ENCODE peak calls at places on chromosomes 12 and 14, in six cellular contexts. U is pancreas, Y is WERI-Rb-1, E is brain microvascular endothelial cell, G is PC-3, X is tibial artery. P is an unnamed sample.

GRCh38 chr12:114799574-114800487 is 115.9 kb upstream of the TBX3 start:
- DNase-seq in E (no peak), U (peak; percentile 50), X (no peak), Y (no peak), G (no peak), P (peak; percentile 16)

GRCh38 chr14:52328286-52328685 is 14.2 kb downstream of the PTGER2 start:
- DNase-seq in Y (no peak), G (peak; percentile 91), E (no peak), X (no peak), U (no peak), P (no peak)

GRCh38 chr14:71659165-71659564 is 273.1 kb upstream of the RGS6 start:
- DNase-seq in Y (no peak), E (peak; percentile 33), X (no peak), U (no peak), G (peak; percentile 62), P (no peak)

GRCh38 chr12:23950775-23951391 is 1.4 kb upstream of the SOX5 start:
- DNase-seq in X (no peak), E (peak; percentile 21), Y (peak; percentile 29), U (no peak), G (no peak), P (no peak)

GRCh38 chr14:50821471-50822464 is 9.2 kb downstream of the NIN start:
- DNase-seq in X (no peak), Y (no peak), G (no peak), E (no peak), U (no peak), P (no peak)

GRCh38 chr12:30286345-30286926 is 409.2 kb downstream of the IPO8 start:
- DNase-seq in E (peak; percentile 60), Y (peak; percentile 21), X (no peak), G (peak; percentile 59), U (no peak), P (no peak)

GRCh38 chr14:57295261-57295660 is 26.5 kb downstream of the AP5M1 start:
- DNase-seq in X (no peak), G (peak; percentile 43), U (no peak), E (no peak), Y (no peak), P (no peak)

GRCh38 chr14:59283380-59283779 is 94.9 kb downstream of the DAAM1 start:
- DNase-seq in U (no peak), G (peak; percentile 80), X (no peak), Y (no peak), E (no peak), P (no peak)

GRCh38 chr12:102220736-102221135 is 23.1 kb upstream of the PMCH start:
- DNase-seq in X (no peak), G (no peak), E (no peak), U (no peak), Y (no peak), P (no peak)

GRCh38 chr14:52369305-52369781 is 55.2 kb downstream of the PTGER2 start:
- DNase-seq in G (peak; percentile 40), X (no peak), U (no peak), Y (no peak), E (no peak), P (peak; percentile 76)

GRCh38 chr12:19074700-19075099 is 54.8 kb upstream of the PLEKHA5 start:
- DNase-seq in Y (no peak), X (no peak), G (peak; percentile 5), U (no peak), E (no peak), P (no peak)

GRCh38 chr14:30443368-30444007 is 115.5 kb upstream of the G2E3 start:
- DNase-seq in E (peak; percentile 20), X (no peak), U (no peak), G (peak; percentile 73), Y (no peak), P (no peak)

GRCh38 chr12:243381-243780 is 19.3 kb downstream of the SLC6A13 start:
- DNase-seq in U (no peak), Y (no peak), G (no peak), X (no peak), E (no peak), P (no peak)
- H3K27me3 ChIP-seq in U (no peaks in the 10 kb centered on the region), Y (no peaks in the 10 kb centered on the region), G (peaks cover 12% of the 10 kb centered on the region), X (no peaks in the 10 kb centered on the region), E (no peaks in the 10 kb centered on the region), P (no peaks in the 10 kb centered on the region)

DNA sequence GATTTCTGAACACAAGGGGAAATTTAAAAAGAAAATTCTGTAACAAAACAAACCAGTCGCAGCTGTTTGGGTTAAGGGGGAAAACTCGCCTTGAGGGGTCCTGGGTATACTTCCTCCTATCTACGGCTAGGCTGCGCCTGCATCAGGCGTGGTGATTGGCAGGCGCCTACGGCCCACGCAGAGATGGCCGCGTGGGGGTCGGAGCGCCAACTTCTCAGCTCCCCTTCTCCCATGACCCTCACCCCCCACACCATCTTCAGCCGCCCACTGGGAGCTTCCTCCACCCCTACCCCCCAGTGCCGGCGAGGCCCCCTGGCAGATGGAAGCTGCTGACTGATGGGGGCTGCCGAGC is 12.2 kb downstream of the SIX1 start:
- DNase-seq in X (no peak), E (no peak), Y (no peak), U (no peak), G (no peak), P (no peak)
- H3K4me3 ChIP-seq in X (peak overlapping the region; percentile 30), E (peak overlapping the region; percentile 35), Y (no peak overlapping the region), U (no peak overlapping the region), G (no peak overlapping the region), P (no peak overlapping the region)

GRCh38 chr14:39581474-39581873 is 149.2 kb upstream of the FBXO33 start:
- DNase-seq in U (no peak), X (no peak), G (peak; percentile 21), E (no peak), Y (no peak), P (no peak)
- TF ChIP-seq CTCF in U (no peak), X (no peak), G (peak; percentile 63), E (no peak), Y (no peak), P (no peak)

DNA sequence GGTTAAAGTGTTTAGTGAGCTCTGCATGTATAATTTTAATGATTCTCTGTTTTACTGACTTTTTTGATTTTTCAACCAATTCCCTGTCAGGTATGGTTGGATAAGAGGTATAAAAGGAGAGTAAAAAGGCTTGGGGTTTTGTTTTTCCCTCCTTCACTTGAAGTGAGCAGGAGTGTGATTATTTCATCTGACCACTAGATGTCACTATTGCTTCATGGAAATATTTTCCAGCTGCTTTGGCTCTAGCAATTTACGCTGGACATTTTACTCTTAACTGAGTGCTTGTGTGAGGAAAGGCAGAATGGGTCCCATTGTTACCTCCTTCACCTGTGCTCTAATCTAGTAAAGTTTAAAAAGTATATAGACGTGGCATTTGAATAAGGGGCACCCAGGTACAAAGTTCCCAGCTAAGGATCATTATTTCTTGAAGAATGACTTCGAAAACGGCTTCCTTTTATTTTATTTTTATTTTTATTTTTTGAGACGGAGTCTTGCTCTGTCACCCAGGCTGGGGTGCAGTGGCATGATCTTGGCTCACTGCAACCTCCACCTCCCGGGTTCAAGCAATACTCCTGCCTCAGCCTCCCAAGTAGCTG is 66.5 kb downstream of the TBC1D30 start:
- DNase-seq in U (no peak), G (peak; percentile 88), X (no peak), Y (no peak), E (peak; percentile 43), P (no peak)
- H3K27me3 ChIP-seq in U (no peaks in the 10 kb centered on the region), G (no peaks in the 10 kb centered on the region), X (peaks cover 18% of the 10 kb centered on the region), Y (no peaks in the 10 kb centered on the region), E (peaks cover 2% of the 10 kb centered on the region), P (peaks cover 10% of the 10 kb centered on the region)